ENCODE peak calls at places on chromosome 14, in ten cellular contexts. D, C, O, K, G, T, L, R, N and Z are unnamed samples.

GRCh38 chr14:67392123-67392522 is 19.8 kb downstream of the PLEK2 start:
- DNase-seq in N (no peak), T (no peak), G (no peak), L (no peak), K (no peak), D (no peak), O (no peak), R (no peak), C (no peak), Z (no peak)

GRCh38 chr14:98173291-98173690 is 1098.7 kb downstream of the BCL11B start:
- DNase-seq in T (peak; percentile 23), K (no peak), L (no peak), O (peak; percentile 77), G (no peak), N (no peak), D (no peak), C (no peak), R (peak; percentile 82), Z (no peak)

GRCh38 chr14:74429991-74430390 is 4.0 kb upstream of the SYNDIG1L start:
- DNase-seq in G (no peak), R (no peak), L (no peak), C (no peak), K (no peak), T (no peak), N (peak; percentile 3), O (no peak), D (no peak), Z (no peak)

GRCh38 chr14:100679707-100680438 is 46.8 kb upstream of the DLK1 start:
- DNase-seq in N (no peak), D (peak; percentile 76), K (peak; percentile 8), R (no peak), L (no peak), G (no peak), T (no peak), C (no peak), O (no peak), Z (peak; percentile 85)

GRCh38 chr14:74846968-74847549 is 28.9 kb downstream of the PROX2 start:
- DNase-seq in C (no peak), R (no peak), L (no peak), G (no peak), D (no peak), O (no peak), N (no peak), T (no peak), K (peak; percentile 5), Z (no peak)

GRCh38 chr14:74257078-74257987 is 18.1 kb downstream of the VSX2 start:
- DNase-seq in D (peak; percentile 80), C (peak; percentile 89), O (peak; percentile 65), N (peak; percentile 95), R (peak; percentile 55), T (peak; percentile 50), K (no peak), L (no peak), G (peak; percentile 20), Z (peak; percentile 21)

GRCh38 chr14:76257842-76258397 is 106.2 kb downstream of the GPATCH2L start:
- DNase-seq in O (no peak), C (no peak), D (no peak), R (no peak), N (no peak), K (no peak), T (no peak), G (no peak), L (no peak), Z (no peak)

GRCh38 chr14:62938774-62939173 is 106.5 kb downstream of the KCNH5 start:
- DNase-seq in G (no peak), T (no peak), L (no peak), K (no peak), R (no peak), C (no peak), N (no peak), D (no peak), O (no peak), Z (no peak)

GRCh38 chr14:54182419-54183040 is 214.3 kb upstream of the CDKN3 start:
- DNase-seq in N (no peak), D (no peak), C (no peak), G (no peak), K (peak; percentile 57), R (no peak), T (no peak), O (no peak), L (no peak), Z (no peak)

GRCh38 chr14:80615831-80616230 is 325.7 kb downstream of the CEP128 start:
- DNase-seq in R (no peak), D (no peak), O (no peak), G (no peak), K (no peak), L (no peak), N (no peak), T (no peak), C (peak; percentile 48), Z (no peak)

GRCh38 chr14:20143911-20144310 is 5.3 kb downstream of the OR4N5 start:
- DNase-seq in R (no peak), O (no peak), K (no peak), C (no peak), N (peak; percentile 14), G (no peak), L (no peak), D (no peak), T (no peak), Z (no peak)

GRCh38 chr14:101624579-101624978 is 63.3 kb downstream of the DIO3 start:
- DNase-seq in L (no peak), N (no peak), O (no peak), G (no peak), R (no peak), C (no peak), D (no peak), T (no peak), K (no peak), Z (no peak)

GRCh38 chr14:30194769-30195168 is 267.1 kb upstream of the PRKD1 start:
- DNase-seq in T (no peak), C (no peak), G (no peak), D (no peak), N (no peak), K (peak; percentile 62), O (no peak), R (no peak), L (no peak), Z (no peak)

GRCh38 chr14:77488558-77488957 is 10.1 kb downstream of the ISM2 start:
- DNase-seq in D (no peak), N (no peak), O (no peak), G (no peak), L (no peak), T (no peak), K (no peak), C (no peak), R (no peak), Z (no peak)

GRCh38 chr14:48703728-48704467 is 882.3 kb downstream of the RPS29 start:
- DNase-seq in L (no peak), T (no peak), K (no peak), G (no peak), D (no peak), C (no peak), R (no peak), O (no peak), N (no peak), Z (no peak)

GRCh38 chr14:30006695-30007094 is 79.0 kb upstream of the PRKD1 start:
- DNase-seq in G (no peak), L (no peak), R (no peak), N (no peak), K (no peak), T (no peak), O (no peak), D (no peak), C (no peak), Z (no peak)

GRCh38 chr14:95816539-95816938 is 60.1 kb upstream of the TUNAR start:
- DNase-seq in G (no peak), R (no peak), K (no peak), D (no peak), L (no peak), T (no peak), N (no peak), O (no peak), C (no peak), Z (no peak)

GRCh38 chr14:61342486-61342885 is 21.1 kb downstream of the PRKCH start:
- DNase-seq in R (peak; percentile 71), D (no peak), C (no peak), N (no peak), T (peak; percentile 48), L (no peak), O (peak; percentile 87), G (no peak), K (no peak), Z (no peak)

GRCh38 chr14:58865520-58866281 is 227.9 kb downstream of the DACT1 start:
- DNase-seq in N (no peak), L (no peak), G (no peak), K (no peak), T (no peak), C (no peak), R (no peak), D (no peak), O (no peak), Z (no peak)

GRCh38 chr14:38108681-38109080 is 99.0 kb upstream of the SSTR1 start:
- DNase-seq in D (no peak), G (no peak), N (no peak), C (no peak), T (no peak), L (no peak), R (no peak), O (no peak), K (no peak), Z (no peak)

GRCh38 chr14:105177082-105177481 is 4.0 kb downstream of the NUDT14 start:
- DNase-seq in L (no peak), D (no peak), N (no peak), T (no peak), O (no peak), R (no peak), G (no peak), C (no peak), K (no peak), Z (no peak)

GRCh38 chr14:37167151-37168047 is 5.0 kb downstream of the SLC25A21 start:
- DNase-seq in G (no peak), O (no peak), K (peak; percentile 26), R (no peak), C (no peak), T (no peak), D (no peak), N (no peak), L (no peak), Z (no peak)

GRCh38 chr14:104697892-104698583 is 8.6 kb downstream of the INF2 start:
- DNase-seq in L (no peak), K (no peak), D (no peak), T (no peak), G (no peak), C (no peak), O (no peak), N (no peak), R (no peak), Z (no peak)

GRCh38 chr14:89336338-89336737 is 80.7 kb downstream of the FOXN3 start:
- DNase-seq in N (no peak), O (no peak), T (no peak), G (no peak), R (no peak), K (no peak), D (no peak), C (no peak), L (no peak), Z (no peak)